ENCODE peak calls at places on chromosomes 12 and 14, in six cellular contexts. One of them, this sample, is unnamed.

GRCh38 chr12:49068879-49069506 is 786 bp downstream of the RHEBL1 start:
- DNase-seq in fibroblast of lung: no peak
- DNase-seq in right atrium auricular region: no peak
- DNase-seq in H9: no peak
- DNase-seq in OCI-LY7: no peak
- DNase-seq in stomach: no peak
- DNase-seq in this sample: no peak

GRCh38 chr12:57622293-57623245 is 10.4 kb downstream of the B4GALNT1 start:
- DNase-seq in fibroblast of lung: no peak
- DNase-seq in right atrium auricular region: no peak
- DNase-seq in H9: no peak
- DNase-seq in OCI-LY7: no peak
- DNase-seq in stomach: no peak
- DNase-seq in this sample: no peak

GRCh38 chr12:109961201-109961600 is 35.0 kb downstream of the GIT2 start:
- DNase-seq in fibroblast of lung: peak; percentile 86
- DNase-seq in right atrium auricular region: no peak
- DNase-seq in H9: no peak
- DNase-seq in OCI-LY7: no peak
- DNase-seq in stomach: no peak
- DNase-seq in this sample: no peak

GRCh38 chr14:100748944-100749343 is 22.3 kb downstream of the DLK1 start:
- DNase-seq in fibroblast of lung: no peak
- DNase-seq in right atrium auricular region: no peak
- DNase-seq in H9: peak; percentile 33
- DNase-seq in OCI-LY7: no peak
- DNase-seq in stomach: no peak
- DNase-seq in this sample: no peak

GRCh38 chr12:1173806-1174617 is 183.0 kb downstream of the ERC1 start:
- DNase-seq in fibroblast of lung: no peak
- DNase-seq in right atrium auricular region: no peak
- DNase-seq in H9: no peak
- DNase-seq in OCI-LY7: peak; percentile 17
- DNase-seq in stomach: no peak
- DNase-seq in this sample: no peak

GRCh38 chr14:69531135-69531534 is 43.5 kb downstream of the CCDC177 start:
- DNase-seq in fibroblast of lung: no peak
- DNase-seq in right atrium auricular region: no peak
- DNase-seq in H9: no peak
- DNase-seq in OCI-LY7: no peak
- DNase-seq in stomach: no peak
- DNase-seq in this sample: no peak

GRCh38 chr14:57574617-57575288 is 81.1 kb upstream of the CCDC198 start:
- DNase-seq in fibroblast of lung: no peak
- DNase-seq in right atrium auricular region: no peak
- DNase-seq in H9: no peak
- DNase-seq in OCI-LY7: no peak
- DNase-seq in stomach: no peak
- DNase-seq in this sample: no peak

GRCh38 chr12:6752181-6752930 is 585 bp downstream of the MLF2 start:
- DNase-seq in fibroblast of lung: peak; percentile 60
- DNase-seq in right atrium auricular region: peak; percentile 60
- DNase-seq in H9: peak; percentile 68
- DNase-seq in OCI-LY7: peak; percentile 42
- DNase-seq in stomach: no peak
- DNase-seq in this sample: peak; percentile 48

GRCh38 chr14:101928415-101928841 is 35.9 kb upstream of the DYNC1H1 start:
- DNase-seq in fibroblast of lung: no peak
- DNase-seq in right atrium auricular region: no peak
- DNase-seq in H9: no peak
- DNase-seq in OCI-LY7: no peak
- DNase-seq in stomach: no peak
- DNase-seq in this sample: no peak

GRCh38 chr12:12724421-12725085 is 7.4 kb downstream of the CDKN1B start:
- DNase-seq in fibroblast of lung: peak; percentile 7
- DNase-seq in right atrium auricular region: no peak
- DNase-seq in H9: no peak
- DNase-seq in OCI-LY7: peak; percentile 50
- DNase-seq in stomach: no peak
- DNase-seq in this sample: no peak

GRCh38 chr14:42869681-42870080 is 1263.0 kb downstream of the LRFN5 start:
- DNase-seq in fibroblast of lung: peak; percentile 62
- DNase-seq in right atrium auricular region: no peak
- DNase-seq in H9: no peak
- DNase-seq in OCI-LY7: no peak
- DNase-seq in stomach: no peak
- DNase-seq in this sample: no peak

GRCh38 chr12:95918194-95918993 is 24.0 kb downstream of the CCDC38 start:
- DNase-seq in fibroblast of lung: peak; percentile 35
- DNase-seq in right atrium auricular region: no peak
- DNase-seq in H9: peak; percentile 71
- DNase-seq in OCI-LY7: peak; percentile 75
- DNase-seq in stomach: peak; percentile 30
- DNase-seq in this sample: peak; percentile 48

GRCh38 chr14:39395555-39396254 is 36.5 kb downstream of the FBXO33 start:
- DNase-seq in fibroblast of lung: peak; percentile 19
- DNase-seq in right atrium auricular region: no peak
- DNase-seq in H9: no peak
- DNase-seq in OCI-LY7: no peak
- DNase-seq in stomach: no peak
- DNase-seq in this sample: peak; percentile 32

GRCh38 chr12:129486931-129487330 is 416.9 kb downstream of the TMEM132D start:
- DNase-seq in fibroblast of lung: no peak
- DNase-seq in right atrium auricular region: no peak
- DNase-seq in H9: no peak
- DNase-seq in OCI-LY7: no peak
- DNase-seq in stomach: no peak
- DNase-seq in this sample: no peak

GRCh38 chr12:123075591-123076171 is 75.2 kb downstream of the PITPNM2 start:
- DNase-seq in fibroblast of lung: peak; percentile 58
- DNase-seq in right atrium auricular region: no peak
- DNase-seq in H9: peak; percentile 83
- DNase-seq in OCI-LY7: peak; percentile 63
- DNase-seq in stomach: peak; percentile 46
- DNase-seq in this sample: no peak

GRCh38 chr12:104011265-104011664 is 38.7 kb downstream of the GLT8D2 start:
- DNase-seq in fibroblast of lung: peak; percentile 95
- DNase-seq in right atrium auricular region: no peak
- DNase-seq in H9: no peak
- DNase-seq in OCI-LY7: no peak
- DNase-seq in stomach: no peak
- DNase-seq in this sample: peak; percentile 71

GRCh38 chr12:14845350-14845750 is 2.0 kb upstream of the ART4 start:
- DNase-seq in fibroblast of lung: peak; percentile 52
- DNase-seq in right atrium auricular region: peak; percentile 70
- DNase-seq in H9: no peak
- DNase-seq in OCI-LY7: peak; percentile 75
- DNase-seq in stomach: peak; percentile 50
- DNase-seq in this sample: peak; percentile 65

GRCh38 chr14:37590810-37591139 is 4.3 kb downstream of the FOXA1 start:
- DNase-seq in fibroblast of lung: no peak
- DNase-seq in right atrium auricular region: no peak
- DNase-seq in H9: no peak
- DNase-seq in OCI-LY7: no peak
- DNase-seq in stomach: no peak
- DNase-seq in this sample: no peak

GRCh38 chr14:51006781-51007211 is 62.5 kb upstream of the PYGL start:
- DNase-seq in fibroblast of lung: peak; percentile 91
- DNase-seq in right atrium auricular region: no peak
- DNase-seq in H9: no peak
- DNase-seq in OCI-LY7: no peak
- DNase-seq in stomach: no peak
- DNase-seq in this sample: peak; percentile 58

GRCh38 chr12:56267443-56268071 is 815 bp downstream of the COQ10A start:
- DNase-seq in fibroblast of lung: no peak
- DNase-seq in right atrium auricular region: no peak
- DNase-seq in H9: peak; percentile 58
- DNase-seq in OCI-LY7: no peak
- DNase-seq in stomach: no peak
- DNase-seq in this sample: no peak

GRCh38 chr14:72515779-72516770 is 377.8 kb downstream of the DPF3 start:
- DNase-seq in fibroblast of lung: peak; percentile 53
- DNase-seq in right atrium auricular region: peak; percentile 50
- DNase-seq in H9: no peak
- DNase-seq in OCI-LY7: no peak
- DNase-seq in stomach: no peak
- DNase-seq in this sample: no peak

GRCh38 chr12:26113853-26114719 is 10.8 kb downstream of the BHLHE41 start:
- DNase-seq in fibroblast of lung: peak; percentile 87
- DNase-seq in right atrium auricular region: peak; percentile 96
- DNase-seq in H9: peak; percentile 94
- DNase-seq in OCI-LY7: no peak
- DNase-seq in stomach: peak; percentile 96
- DNase-seq in this sample: peak; percentile 88

GRCh38 chr12:30926243-30927209 is at the start of gene TSPAN11:
- DNase-seq in fibroblast of lung: peak; percentile 56
- DNase-seq in right atrium auricular region: no peak
- DNase-seq in H9: peak; percentile 76
- DNase-seq in OCI-LY7: no peak
- DNase-seq in stomach: no peak
- DNase-seq in this sample: peak; percentile 14

DNA sequence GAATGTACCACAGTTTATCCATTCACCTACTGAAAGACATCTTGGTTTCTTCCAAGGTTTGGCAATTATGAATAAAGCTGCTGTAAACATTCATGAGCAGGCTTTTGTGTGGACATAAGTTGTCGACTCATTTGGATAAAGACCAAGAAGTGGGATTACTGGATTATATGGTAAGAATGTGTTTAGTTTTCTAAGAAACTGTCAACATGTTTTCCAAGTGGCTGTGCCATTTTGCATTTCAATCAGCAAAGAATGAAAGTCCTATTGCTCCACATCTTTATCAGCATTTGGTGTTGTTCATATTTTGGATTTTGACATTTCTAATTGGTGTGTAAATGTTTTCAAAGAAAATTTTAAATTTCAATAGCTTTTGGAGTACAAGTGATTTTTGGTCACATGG is 27.3 kb upstream of the KLRF1 start:
- DNase-seq in fibroblast of lung: no peak
- DNase-seq in right atrium auricular region: no peak
- DNase-seq in H9: no peak
- DNase-seq in OCI-LY7: no peak
- DNase-seq in stomach: no peak
- DNase-seq in this sample: no peak
- TF ChIP-seq CTCF in fibroblast of lung: no peak
- TF ChIP-seq CTCF in right atrium auricular region: no peak
- TF ChIP-seq CTCF in H9: no peak
- TF ChIP-seq CTCF in OCI-LY7: no peak
- TF ChIP-seq CTCF in stomach: no peak
- TF ChIP-seq CTCF in this sample: no peak

GRCh38 chr12:93705237-93705636 is 28.1 kb downstream of the CRADD start:
- DNase-seq in fibroblast of lung: no peak
- DNase-seq in right atrium auricular region: no peak
- DNase-seq in H9: no peak
- DNase-seq in OCI-LY7: no peak
- DNase-seq in stomach: no peak
- DNase-seq in this sample: no peak

GRCh38 chr12:93706387-93706786 is 29.2 kb downstream of the CRADD start:
- DNase-seq in fibroblast of lung: peak; percentile 29
- DNase-seq in right atrium auricular region: no peak
- DNase-seq in H9: no peak
- DNase-seq in OCI-LY7: no peak
- DNase-seq in stomach: no peak
- DNase-seq in this sample: no peak

GRCh38 chr12:93702707-93703305 is 25.6 kb downstream of the CRADD start:
- DNase-seq in fibroblast of lung: no peak
- DNase-seq in right atrium auricular region: no peak
- DNase-seq in H9: no peak
- DNase-seq in OCI-LY7: no peak
- DNase-seq in stomach: no peak
- DNase-seq in this sample: no peak

GRCh38 chr12:93704625-93705024 is 27.4 kb downstream of the CRADD start:
- DNase-seq in fibroblast of lung: no peak
- DNase-seq in right atrium auricular region: no peak
- DNase-seq in H9: no peak
- DNase-seq in OCI-LY7: no peak
- DNase-seq in stomach: no peak
- DNase-seq in this sample: no peak

DNA sequence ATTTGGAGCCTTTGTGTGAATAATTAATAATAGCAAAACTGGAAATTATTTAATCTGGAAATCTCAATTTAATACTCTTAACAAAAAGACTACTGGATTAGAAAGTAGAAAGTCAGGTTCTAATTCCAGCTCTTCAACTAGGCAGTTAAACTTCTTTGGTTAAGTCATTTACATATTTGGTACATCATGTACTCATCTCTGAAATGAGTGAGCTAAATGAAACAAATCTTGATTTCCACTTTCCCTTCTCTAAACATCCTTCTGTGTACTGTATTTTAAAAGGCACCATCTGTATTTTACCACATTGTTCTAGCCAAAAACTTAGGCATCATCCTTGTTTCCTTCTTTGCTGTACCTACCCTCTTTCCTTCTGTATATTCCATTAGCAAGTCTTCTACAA is 26.9 kb downstream of the CRADD start:
- DNase-seq in fibroblast of lung: no peak
- DNase-seq in right atrium auricular region: no peak
- DNase-seq in H9: no peak
- DNase-seq in OCI-LY7: no peak
- DNase-seq in stomach: no peak
- DNase-seq in this sample: no peak
- H3K27ac ChIP-seq in fibroblast of lung: no peak overlapping the region
- H3K27ac ChIP-seq in right atrium auricular region: no peak overlapping the region
- H3K27ac ChIP-seq in H9: no peak overlapping the region
- H3K27ac ChIP-seq in OCI-LY7: no peak overlapping the region
- H3K27ac ChIP-seq in stomach: no peak overlapping the region
- H3K27ac ChIP-seq in this sample: no peak overlapping the region

GRCh38 chr12:100337727-100338126 is 19.1 kb upstream of the SLC17A8 start:
- DNase-seq in fibroblast of lung: no peak
- DNase-seq in right atrium auricular region: no peak
- DNase-seq in H9: no peak
- DNase-seq in OCI-LY7: no peak
- DNase-seq in stomach: peak; percentile 81
- DNase-seq in this sample: no peak
- TF ChIP-seq CTCF in fibroblast of lung: no peak
- TF ChIP-seq CTCF in right atrium auricular region: no peak
- TF ChIP-seq CTCF in H9: no peak
- TF ChIP-seq CTCF in OCI-LY7: no peak
- TF ChIP-seq CTCF in stomach: no peak
- TF ChIP-seq CTCF in this sample: no peak

GRCh38 chr14:106309423-106309822 is 783.0 kb downstream of the TMEM121 start:
- DNase-seq in fibroblast of lung: no peak
- DNase-seq in right atrium auricular region: no peak
- DNase-seq in H9: no peak
- DNase-seq in OCI-LY7: no peak
- DNase-seq in stomach: no peak
- DNase-seq in this sample: no peak

DNA sequence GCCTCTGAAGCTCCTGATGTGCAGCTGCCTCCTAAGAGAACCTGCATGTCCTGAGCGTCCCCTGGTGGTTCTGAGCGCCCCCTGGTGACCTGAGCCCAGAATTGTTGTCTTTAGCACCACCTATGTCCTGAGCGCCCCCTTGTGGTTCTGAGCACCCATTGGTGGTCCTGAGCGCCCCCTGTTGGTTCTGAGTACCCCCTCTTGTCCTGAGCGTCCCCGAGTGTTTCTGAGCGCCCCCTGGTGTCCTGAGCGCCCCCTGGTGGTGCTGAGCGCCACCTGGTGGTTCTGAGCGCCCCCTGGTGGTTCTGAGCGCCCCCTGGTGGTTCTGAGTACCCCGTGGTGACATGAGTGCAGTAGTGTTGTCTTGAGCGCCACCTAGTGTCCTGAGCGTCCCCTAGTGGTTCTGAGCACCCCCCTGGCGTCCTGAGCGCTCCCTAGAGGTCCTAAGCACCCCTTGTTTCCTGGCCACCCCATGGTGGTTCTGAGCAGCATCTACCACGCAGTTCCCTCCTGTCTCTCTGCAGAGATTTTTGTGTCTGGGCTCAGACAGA is 782.5 kb downstream of the TMEM121 start:
- DNase-seq in fibroblast of lung: no peak
- DNase-seq in right atrium auricular region: no peak
- DNase-seq in H9: peak; percentile 34
- DNase-seq in OCI-LY7: peak; percentile 80
- DNase-seq in stomach: peak; percentile 46
- DNase-seq in this sample: no peak
- H3K27ac ChIP-seq in fibroblast of lung: no peak overlapping the region
- H3K27ac ChIP-seq in right atrium auricular region: no peak overlapping the region
- H3K27ac ChIP-seq in H9: no peak overlapping the region
- H3K27ac ChIP-seq in OCI-LY7: no peak overlapping the region
- H3K27ac ChIP-seq in stomach: no peak overlapping the region
- H3K27ac ChIP-seq in this sample: no peak overlapping the region

This sample was measured in RWPE1.